ENCODE peak calls at places on chromosome 6, in seven cellular contexts. Z, Y, G, H, P, Q and W are unnamed samples.

GRCh38 chr6:166570929-166571699 is 15.4 kb downstream of the RAMACL start:
- DNase-seq in Z (no peak), Y (no peak), G (no peak), H (no peak), P (no peak), Q (no peak), W (peak)

GRCh38 chr6:2197177-2197671 is 48.2 kb downstream of the GMDS start:
- DNase-seq in Z (no peak), Y (peak), G (no peak), H (no peak), P (no peak), Q (no peak), W (no peak)

GRCh38 chr6:88843040-88843439 is 120.4 kb downstream of the RNGTT start:
- DNase-seq in Z (no peak), Y (no peak), G (no peak), H (no peak), P (no peak), Q (no peak), W (no peak)

GRCh38 chr6:94270040-94270689 is 850.8 kb upstream of the EPHA7 start:
- DNase-seq in Z (no peak), Y (no peak), G (no peak), H (no peak), P (no peak), Q (no peak), W (no peak)

GRCh38 chr6:157811476-157812173 is 11.4 kb upstream of the SNX9 start:
- DNase-seq in Z (no peak), Y (no peak), G (no peak), H (no peak), P (no peak), Q (no peak), W (no peak)

GRCh38 chr6:11968241-11968806 is 43.8 kb upstream of the HIVEP1 start:
- DNase-seq in Z (no peak), Y (no peak), G (no peak), H (peak), P (no peak), Q (no peak), W (no peak)

GRCh38 chr6:47093169-47093568 is 51.0 kb upstream of the ADGRF1 start:
- DNase-seq in Z (no peak), Y (no peak), G (no peak), H (no peak), P (no peak), Q (peak), W (no peak)

GRCh38 chr6:28258877-28259777 is at the start of gene NKAPL:
- DNase-seq in Z (no peak), Y (peak), G (peak), H (no peak), P (peak), Q (peak), W (peak)

GRCh38 chr6:3162565-3163247 is 5.4 kb upstream of the TUBB2A start:
- DNase-seq in Z (peak), Y (peak), G (peak), H (no peak), P (peak), Q (peak), W (peak)

GRCh38 chr6:106510090-106510970 is 119.0 kb downstream of the RTN4IP1 start:
- DNase-seq in Z (peak), Y (no peak), G (peak), H (no peak), P (peak), Q (peak), W (peak)

GRCh38 chr6:54929245-54929909 is 82.8 kb downstream of the FAM83B start:
- DNase-seq in Z (peak), Y (no peak), G (no peak), H (no peak), P (no peak), Q (no peak), W (no peak)

GRCh38 chr6:119348308-119349040 is 1.1 kb downstream of the MAN1A1 start:
- DNase-seq in Z (no peak), Y (no peak), G (peak), H (no peak), P (peak), Q (peak), W (peak)

GRCh38 chr6:66481216-66481615 is 774.2 kb upstream of the EYS start:
- DNase-seq in Z (no peak), Y (no peak), G (no peak), H (no peak), P (no peak), Q (no peak), W (no peak)

GRCh38 chr6:43013020-43013842 is 515 bp downstream of the MEA1 start:
- DNase-seq in Z (no peak), Y (no peak), G (no peak), H (no peak), P (no peak), Q (no peak), W (no peak)

GRCh38 chr6:33688006-33688405 is 23.5 kb downstream of the UQCC2 start:
- DNase-seq in Z (no peak), Y (no peak), G (no peak), H (no peak), P (no peak), Q (no peak), W (peak)

GRCh38 chr6:107819217-107819616 is 4.9 kb downstream of the SCML4 start:
- DNase-seq in Z (no peak), Y (no peak), G (no peak), H (no peak), P (no peak), Q (no peak), W (no peak)

GRCh38 chr6:108293527-108294296 is 1.1 kb upstream of the AFG1L start:
- DNase-seq in Z (no peak), Y (no peak), G (peak), H (no peak), P (no peak), Q (no peak), W (no peak)

GRCh38 chr6:3808759-3809514 is 40.2 kb upstream of the FAM50B start:
- DNase-seq in Z (peak), Y (peak), G (no peak), H (no peak), P (peak), Q (peak), W (no peak)

GRCh38 chr6:151004415-151005024 is 139.0 kb downstream of the MTHFD1L start:
- DNase-seq in Z (peak), Y (no peak), G (no peak), H (no peak), P (no peak), Q (no peak), W (no peak)
- TF ChIP-seq EP300 in Z (peak), Y (peak), G (no peak), H (no peak), P (no peak), Q (no peak), W (no peak)

DNA sequence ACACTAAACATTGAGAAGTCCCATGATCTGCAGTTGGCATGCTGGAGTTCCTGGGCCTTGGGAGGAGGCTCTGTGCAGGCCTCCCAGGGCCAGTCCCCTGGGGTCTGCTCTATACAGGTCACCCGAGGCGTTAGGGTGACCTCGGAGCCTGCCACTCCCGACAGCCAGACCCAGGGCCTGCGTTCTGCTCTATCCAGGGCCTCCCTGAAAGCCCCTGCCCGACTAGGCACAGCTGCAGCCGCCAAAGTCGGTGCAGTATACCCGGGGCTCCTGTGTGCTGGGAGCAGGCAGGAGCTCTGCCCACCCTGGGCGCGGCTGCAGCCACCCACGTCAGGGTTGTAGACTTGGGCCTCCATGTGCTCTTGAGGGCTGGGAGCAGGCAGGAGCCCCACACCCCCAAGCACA is 6.3 kb upstream of the OR14J1 start:
- DNase-seq in Z (no peak), Y (no peak), G (no peak), H (no peak), P (no peak), Q (no peak), W (no peak)
- H3K4me3 ChIP-seq in Z (no peak), Y (no peak), G (no peak), H (no peak), P (no peak), Q (no peak), W (no peak)

GRCh38 chr6:142296975-142297604 is 4.7 kb upstream of the ADGRG6 start:
- DNase-seq in Z (no peak), Y (no peak), G (no peak), H (no peak), P (no peak), Q (no peak), W (no peak)
- TF ChIP-seq EP300 in Z (no peak), Y (no peak), G (no peak), H (no peak), P (no peak), Q (no peak), W (no peak)

GRCh38 chr6:56793938-56794337 is 151.2 kb upstream of the DST start:
- DNase-seq in Z (no peak), Y (no peak), G (no peak), H (no peak), P (no peak), Q (no peak), W (no peak)

GRCh38 chr6:56799966-56800365 is 154.9 kb upstream of the BEND6 start:
- DNase-seq in Z (no peak), Y (no peak), G (no peak), H (no peak), P (no peak), Q (no peak), W (no peak)

GRCh38 chr6:56798163-56798562 is 155.5 kb upstream of the DST start:
- DNase-seq in Z (no peak), Y (no peak), G (no peak), H (no peak), P (no peak), Q (no peak), W (no peak)

GRCh38 chr6:56794421-56794820 is 151.7 kb upstream of the DST start:
- DNase-seq in Z (no peak), Y (no peak), G (no peak), H (peak), P (no peak), Q (no peak), W (no peak)

GRCh38 chr6:56795852-56796532 is 153.3 kb upstream of the DST start:
- DNase-seq in Z (peak), Y (no peak), G (no peak), H (no peak), P (no peak), Q (no peak), W (no peak)
- H3K4me3 ChIP-seq in Z (peak), Y (no peak), G (no peak), H (no peak), P (no peak), Q (no peak), W (no peak)

GRCh38 chr6:30707281-30707850 is 9.7 kb downstream of the MDC1 start:
- DNase-seq in Z (peak), Y (no peak), G (no peak), H (no peak), P (no peak), Q (no peak), W (no peak)
- TF ChIP-seq EP300 in Z (no peak), Y (no peak), G (no peak), H (no peak), P (no peak), Q (no peak), W (no peak)